ENCODE peak calls at places on chromosomes 13 and 19, in seven cellular contexts. S is T-cell; H is stimulated activated CD8-positive, alpha-beta memory T cell treated with anti-CD3 and anti-CD28 coated beads, Interleukin-12 subunit alpha, Interleukin-12 subunit beta, amount 100 ng/mL, for 4 hours; E is PC-9; F is NCI-H1930; W is NCI-H460; R is posterior cingulate gyrus. Q is an unnamed sample.

GRCh38 chr19:5974721-5975387 is 3.1 kb downstream of the RANBP3 start:
- DNase-seq in S (no peak), H (no peak), E (no peak), F (no peak), W (no peak), R (no peak), Q (no peak)

GRCh38 chr19:28435551-28436261 is 777.2 kb downstream of the UQCRFS1 start:
- DNase-seq in S (no peak), H (no peak), E (no peak), F (no peak), W (no peak), R (no peak), Q (no peak)

GRCh38 chr13:59776924-59777690 is 386.6 kb downstream of the DIAPH3 start:
- DNase-seq in S (no peak), H (no peak), E (no peak), F (no peak), W (no peak), R (no peak), Q (no peak)

GRCh38 chr13:49428041-49428763 is 15.7 kb downstream of the CAB39L start:
- DNase-seq in S (no peak), H (no peak), E (no peak), F (no peak), W (no peak), R (no peak), Q (no peak)

GRCh38 chr13:97659602-97660001 is 225.6 kb downstream of the RAP2A start:
- DNase-seq in S (no peak), H (no peak), E (no peak), F (no peak), W (no peak), R (no peak), Q (no peak)

GRCh38 chr19:15587663-15588062 is 27.4 kb upstream of the CYP4F8 start:
- DNase-seq in S (no peak), H (no peak), E (no peak), F (no peak), W (no peak), R (no peak), Q (no peak)

GRCh38 chr13:109741966-109742365 is 44.4 kb downstream of the IRS2 start:
- DNase-seq in S (no peak), H (no peak), E (no peak), F (no peak), W (no peak), R (no peak), Q (no peak)

GRCh38 chr13:36601186-36601585 is 72.6 kb upstream of the SERTM1 start:
- DNase-seq in S (no peak), H (no peak), E (no peak), F (no peak), W (no peak), R (no peak), Q (no peak)

GRCh38 chr19:45402469-45403070 is 2.3 kb downstream of the PPP1R13L start:
- DNase-seq in S (no peak), H (no peak), E (no peak), F (no peak), W (peak; percentile 33), R (no peak), Q (no peak)

GRCh38 chr19:37933965-37934364 is 27.0 kb downstream of the SIPA1L3 start:
- DNase-seq in S (no peak), H (no peak), E (no peak), F (no peak), W (no peak), R (no peak), Q (no peak)

Q was measured in HCT116.